ENCODE peak calls at places on chromosomes 1 and 21, in five cellular contexts. L, N, D, F and G are unnamed samples.

GRCh38 chr1:187445066-187445465 is 616.3 kb downstream of the PLA2G4A start:
- DNase-seq in D (no peak), N (no peak), L (no peak), F (no peak), G (no peak)

GRCh38 chr1:171623651-171624331 is 1.7 kb downstream of the MYOCOS start:
- DNase-seq in F (no peak), L (no peak), D (no peak), N (no peak), G (no peak)

GRCh38 chr21:41167348-41168342 is at the start of gene BACE2:
- DNase-seq in N (peak), F (no peak), D (peak), L (peak), G (peak)

GRCh38 chr1:155177192-155177917 is 3.7 kb downstream of the TRIM46 start:
- DNase-seq in D (no peak), L (no peak), F (no peak), N (peak), G (peak)

GRCh38 chr21:32916522-32917099 is 109.1 kb upstream of the OLIG2 start:
- DNase-seq in L (no peak), N (no peak), F (no peak), D (no peak), G (no peak)

GRCh38 chr21:40964691-40965090 is 117.7 kb upstream of the DSCAM start:
- DNase-seq in N (no peak), D (no peak), L (no peak), F (no peak), G (no peak)

GRCh38 chr1:109167114-109167513 is 46.6 kb upstream of the SARS1 start:
- DNase-seq in L (no peak), N (no peak), D (no peak), F (no peak), G (no peak)

GRCh38 chr1:53069265-53069662 is 7.3 kb downstream of the PODN start:
- DNase-seq in D (no peak), F (no peak), L (no peak), N (no peak), G (peak)

GRCh38 chr1:28190337-28190979 is 14.0 kb upstream of the PTAFR start:
- DNase-seq in F (no peak), N (no peak), D (no peak), L (no peak), G (peak)

GRCh38 chr21:34582506-34583150 is 32.3 kb downstream of the RCAN1 start:
- DNase-seq in N (no peak), D (no peak), F (peak), L (no peak), G (no peak)

GRCh38 chr1:208466054-208466590 is 221.9 kb upstream of the PLXNA2 start:
- DNase-seq in F (no peak), L (no peak), N (no peak), D (no peak), G (no peak)

GRCh38 chr1:165924096-165924495 is 96.7 kb downstream of the UCK2 start:
- DNase-seq in D (no peak), N (no peak), L (no peak), F (no peak), G (no peak)

GRCh38 chr1:114153621-114154145 is at the start of gene SYT6:
- DNase-seq in L (no peak), F (peak), N (no peak), D (no peak), G (no peak)

GRCh38 chr1:176996455-176997090 is 167.9 kb downstream of the ASTN1 start:
- DNase-seq in N (no peak), L (no peak), D (no peak), F (peak), G (no peak)

GRCh38 chr1:106924360-106924759 is 132.1 kb upstream of the PRMT6 start:
- DNase-seq in F (no peak), N (no peak), L (no peak), D (no peak), G (no peak)

GRCh38 chr1:44405041-44405803 is at the start of gene RNF220:
- DNase-seq in N (peak), D (peak), F (peak), L (peak), G (peak)

GRCh38 chr21:45409466-45410150 is 4.6 kb downstream of the COL18A1 start:
- DNase-seq in D (no peak), L (no peak), F (peak), N (peak), G (no peak)

GRCh38 chr21:42659416-42660117 is 6.1 kb downstream of the PDE9A start:
- DNase-seq in F (no peak), N (peak), L (no peak), D (no peak), G (no peak)

GRCh38 chr1:77424236-77424635 is 142.4 kb downstream of the AK5 start:
- DNase-seq in N (no peak), D (no peak), F (no peak), L (no peak), G (no peak)

GRCh38 chr1:156864796-156865195 is 4.1 kb downstream of the NTRK1 start:
- DNase-seq in N (no peak), L (no peak), F (no peak), D (no peak), G (no peak)

GRCh38 chr1:237093706-237094105 is 51.7 kb downstream of the RYR2 start:
- DNase-seq in F (no peak), L (no peak), D (no peak), N (peak), G (no peak)

GRCh38 chr21:43731891-43732711 is 13.2 kb downstream of the PDXK start:
- DNase-seq in F (peak), N (peak), D (no peak), L (no peak), G (no peak)